ENCODE peak calls at places on chromosomes 13 and 19, in seven cellular contexts. W is HCT116, A is left ventricle myocardium inferior, H is cardiac fibroblast, X is Calu3, V is stomach, J is progenitor cell of endocrine pancreas. I is an unnamed sample.

GRCh38 chr19:41999071-41999877 is 5.2 kb upstream of the ATP1A3 start:
- DNase-seq in W (no peak), A (no peak), H (no peak), X (peak; percentile 18), V (no peak), J (no peak), I (peak; percentile 70)

GRCh38 chr19:15378529-15379082 is 981 bp downstream of the AKAP8 start:
- DNase-seq in W (no peak), A (peak; percentile 45), H (peak; percentile 61), X (peak; percentile 20), V (peak; percentile 59), J (no peak), I (peak; percentile 58)

GRCh38 chr13:48776396-48776795 is 122.7 kb downstream of the CYSLTR2 start:
- DNase-seq in W (no peak), A (no peak), H (peak; percentile 50), X (no peak), V (no peak), J (no peak), I (no peak)

GRCh38 chr13:32878172-32878571 is 138.1 kb upstream of the KL start:
- DNase-seq in W (no peak), A (no peak), H (peak; percentile 41), X (no peak), V (no peak), J (no peak), I (no peak)

GRCh38 chr13:34358811-34359513 is 541.0 kb downstream of the RFC3 start:
- DNase-seq in W (no peak), A (no peak), H (peak; percentile 78), X (no peak), V (no peak), J (no peak), I (no peak)

GRCh38 chr13:84867246-84867645 is 932.0 kb downstream of the SLITRK6 start:
- DNase-seq in W (no peak), A (no peak), H (no peak), X (no peak), V (no peak), J (no peak), I (no peak)

GRCh38 chr13:112587767-112588489 is at the start of gene TUBGCP3:
- DNase-seq in W (peak; percentile 54), A (peak; percentile 88), H (peak; percentile 82), X (peak; percentile 66), V (peak; percentile 87), J (peak; percentile 70), I (peak; percentile 86)

GRCh38 chr19:1250374-1251232 is 2.2 kb downstream of the MIDN start:
- DNase-seq in W (no peak), A (peak; percentile 74), H (peak; percentile 65), X (no peak), V (no peak), J (peak; percentile 67), I (peak; percentile 95)

GRCh38 chr13:99087954-99088491 is 110.2 kb upstream of the DOCK9 start:
- DNase-seq in W (no peak), A (no peak), H (no peak), X (no peak), V (no peak), J (no peak), I (peak; percentile 40)

GRCh38 chr13:83810136-83810535 is 72.1 kb downstream of the SLITRK1 start:
- DNase-seq in W (no peak), A (no peak), H (no peak), X (no peak), V (no peak), J (no peak), I (no peak)

GRCh38 chr19:14400913-14401312 is 18.2 kb downstream of the DDX39A start:
- DNase-seq in W (no peak), A (no peak), H (peak; percentile 38), X (no peak), V (no peak), J (no peak), I (no peak)

GRCh38 chr19:2289714-2290435 is 7.9 kb upstream of the PEAK3 start:
- DNase-seq in W (no peak), A (peak; percentile 42), H (no peak), X (no peak), V (peak; percentile 41), J (no peak), I (no peak)

GRCh38 chr19:57034544-57034943 is 85.2 kb upstream of the USP29 start:
- DNase-seq in W (no peak), A (no peak), H (no peak), X (no peak), V (no peak), J (no peak), I (no peak)

GRCh38 chr13:47472516-47472915 is 528.6 kb downstream of the SUCLA2 start:
- DNase-seq in W (no peak), A (no peak), H (no peak), X (no peak), V (no peak), J (no peak), I (no peak)

GRCh38 chr13:33787051-33787591 is 30.8 kb upstream of the RFC3 start:
- DNase-seq in W (no peak), A (no peak), H (no peak), X (no peak), V (no peak), J (no peak), I (no peak)

GRCh38 chr13:67152123-67152522 is 78.0 kb downstream of the PCDH9 start:
- DNase-seq in W (no peak), A (no peak), H (no peak), X (no peak), V (no peak), J (no peak), I (no peak)

GRCh38 chr13:56917966-56918365 is 222.8 kb upstream of the PRR20A start:
- DNase-seq in W (no peak), A (no peak), H (no peak), X (no peak), V (no peak), J (no peak), I (no peak)

GRCh38 chr19:40962460-40962961 is 28.6 kb upstream of the CYP2B6 start:
- DNase-seq in W (no peak), A (no peak), H (peak; percentile 35), X (peak; percentile 66), V (no peak), J (no peak), I (no peak)

GRCh38 chr13:21008026-21008425 is 53.4 kb downstream of the LATS2 start:
- DNase-seq in W (no peak), A (no peak), H (no peak), X (no peak), V (no peak), J (no peak), I (no peak)

GRCh38 chr19:14496849-14497346 is 971 bp upstream of the GIPC1 start:
- DNase-seq in W (no peak), A (no peak), H (no peak), X (no peak), V (no peak), J (no peak), I (no peak)

GRCh38 chr13:47000166-47000565 is 103.3 kb upstream of the HTR2A start:
- DNase-seq in W (no peak), A (no peak), H (no peak), X (no peak), V (no peak), J (no peak), I (no peak)

GRCh38 chr13:44648392-44649117 is 72.4 kb upstream of the TSC22D1 start:
- DNase-seq in W (peak; percentile 21), A (no peak), H (peak; percentile 55), X (no peak), V (no peak), J (no peak), I (no peak)

GRCh38 chr13:43196171-43196611 is 172.8 kb downstream of the DNAJC15 start:
- DNase-seq in W (no peak), A (peak; percentile 41), H (peak; percentile 40), X (no peak), V (no peak), J (no peak), I (no peak)

GRCh38 chr19:10686661-10687517 is 14.3 kb upstream of the QTRT1 start:
- DNase-seq in W (no peak), A (peak; percentile 73), H (peak; percentile 79), X (no peak), V (no peak), J (no peak), I (no peak)

GRCh38 chr13:43573361-43573740 is 213.4 kb downstream of the ENOX1 start:
- DNase-seq in W (no peak), A (no peak), H (peak; percentile 46), X (peak; percentile 6), V (no peak), J (no peak), I (no peak)

GRCh38 chr13:24006520-24007248 is 109.4 kb upstream of the C1QTNF9B start:
- DNase-seq in W (no peak), A (no peak), H (no peak), X (no peak), V (no peak), J (no peak), I (no peak)
- TF ChIP-seq CTCF in W (no peak), A (no peak), H (no peak), X (no peak), V (no peak), J (no peak), I (no peak)

GRCh38 chr19:39449116-39449797 is 3.9 kb downstream of the SUPT5H start:
- DNase-seq in W (no peak), A (no peak), H (no peak), X (no peak), V (no peak), J (no peak), I (no peak)

GRCh38 chr19:39444598-39445257 is 654 bp upstream of the SUPT5H start:
- DNase-seq in W (no peak), A (no peak), H (peak; percentile 47), X (no peak), V (no peak), J (no peak), I (no peak)

GRCh38 chr19:39446365-39447084 is 1.1 kb downstream of the SUPT5H start:
- DNase-seq in W (no peak), A (no peak), H (no peak), X (no peak), V (no peak), J (no peak), I (no peak)

GRCh38 chr19:39448271-39448670 is 2.9 kb downstream of the SUPT5H start:
- DNase-seq in W (no peak), A (no peak), H (peak; percentile 39), X (no peak), V (no peak), J (no peak), I (no peak)

GRCh38 chr19:39445258-39446071 is at the start of gene SUPT5H:
- DNase-seq in W (peak; percentile 96), A (peak; percentile 97), H (peak; percentile 99), X (peak; percentile 98), V (peak; percentile 98), J (peak; percentile 90), I (peak; percentile 97)
- TF ChIP-seq CTCF in W (no peak), A (no peak), H (no peak), X (no peak), V (no peak), J (no peak), I (no peak)

GRCh38 chr19:13089139-13089856 is 13.4 kb downstream of the LYL1 start:
- DNase-seq in W (no peak), A (no peak), H (no peak), X (no peak), V (no peak), J (no peak), I (no peak)
- TF ChIP-seq CTCF in W (peak; percentile 74), A (peak; percentile 11), H (peak; percentile 43), X (peak; percentile 22), V (no peak), J (peak; percentile 59), I (peak; percentile 53)

DNA sequence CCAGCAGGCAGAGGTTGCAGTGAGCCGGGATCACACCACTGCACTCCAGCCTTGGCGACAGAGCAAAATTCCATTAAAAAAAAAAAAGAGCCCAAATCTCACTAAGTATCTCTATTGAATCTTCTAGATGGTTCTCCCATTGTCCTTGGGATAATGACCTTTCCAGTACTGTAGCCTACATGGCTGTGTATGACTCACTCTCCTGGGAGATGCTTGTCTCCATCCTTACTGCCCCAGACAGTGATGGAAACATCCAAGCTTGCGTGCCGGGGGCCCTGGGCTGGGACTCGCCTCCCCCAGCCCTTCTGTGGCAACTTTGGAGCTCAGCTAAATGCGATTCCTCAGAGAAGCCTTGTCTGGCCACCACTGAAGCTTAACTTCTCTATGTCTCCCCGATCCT is 49.7 kb downstream of the NWD1 start:
- DNase-seq in W (no peak), A (no peak), H (no peak), X (no peak), V (no peak), J (no peak), I (no peak)
- TF ChIP-seq CTCF in W (no peak), A (no peak), H (no peak), X (no peak), V (no peak), J (no peak), I (no peak)

I was measured in glutamatergic neuron.